ENCODE peak calls at places on chromosomes 16 and 17, in nine cellular contexts. E is left lung, X is IMR-90, S is thoracic aorta, K is HCT116, A is pancreas, C is Caco-2, P is H9, U is uterus. N is an unnamed sample.
A peak's percentile ranks its signal among the peaks of the same experiment; 100 is the strongest.

GRCh38 chr16:89007371-89008249 is 30.6 kb upstream of the CBFA2T3 start:
- DNase-seq in A (no peak), K (no peak), C (no peak), S (no peak), U (no peak), X (no peak), E (no peak), P (no peak), N (no peak)

GRCh38 chr17:3647769-3648540 is 11.4 kb downstream of the CTNS start:
- DNase-seq in A (no peak), E (no peak), U (peak; percentile 38), S (no peak), K (peak; percentile 7), X (peak; percentile 55), C (peak; percentile 51), P (peak; percentile 85), N (peak; percentile 72)

GRCh38 chr17:42421479-42422332 is 1.4 kb downstream of the CAVIN1 start:
- DNase-seq in P (peak; percentile 57), E (peak; percentile 50), X (peak; percentile 81), S (no peak), U (peak; percentile 75), K (no peak), C (no peak), A (no peak), N (peak; percentile 28)

GRCh38 chr16:48081656-48082055 is 74.1 kb downstream of the ABCC12 start:
- DNase-seq in C (no peak), K (no peak), S (no peak), X (peak; percentile 90), U (no peak), A (no peak), E (no peak), P (no peak), N (no peak)

GRCh38 chr16:85650864-85651811 is 37.6 kb downstream of the GINS2 start:
- DNase-seq in X (no peak), U (peak; percentile 58), K (no peak), E (no peak), C (no peak), S (no peak), A (no peak), P (no peak), N (peak; percentile 66)

GRCh38 chr17:60599220-60599619 is 773 bp upstream of the PPM1D start:
- DNase-seq in U (no peak), S (no peak), P (no peak), K (peak; percentile 6), C (no peak), E (no peak), A (peak; percentile 24), X (no peak), N (no peak)

GRCh38 chr17:41308251-41308917 is 725 bp downstream of the KRTAP16-1 start:
- DNase-seq in P (no peak), E (peak; percentile 51), U (no peak), K (no peak), S (no peak), X (no peak), A (no peak), C (no peak), N (no peak)

GRCh38 chr16:12305081-12305596 is 328.6 kb downstream of the SNX29 start:
- DNase-seq in X (no peak), S (no peak), K (no peak), C (no peak), A (no peak), U (no peak), P (no peak), E (no peak), N (no peak)

GRCh38 chr17:80649200-80649644 is 104.6 kb downstream of the RPTOR start:
- DNase-seq in C (no peak), X (no peak), P (no peak), E (no peak), A (no peak), K (no peak), S (no peak), U (no peak), N (no peak)

DNA sequence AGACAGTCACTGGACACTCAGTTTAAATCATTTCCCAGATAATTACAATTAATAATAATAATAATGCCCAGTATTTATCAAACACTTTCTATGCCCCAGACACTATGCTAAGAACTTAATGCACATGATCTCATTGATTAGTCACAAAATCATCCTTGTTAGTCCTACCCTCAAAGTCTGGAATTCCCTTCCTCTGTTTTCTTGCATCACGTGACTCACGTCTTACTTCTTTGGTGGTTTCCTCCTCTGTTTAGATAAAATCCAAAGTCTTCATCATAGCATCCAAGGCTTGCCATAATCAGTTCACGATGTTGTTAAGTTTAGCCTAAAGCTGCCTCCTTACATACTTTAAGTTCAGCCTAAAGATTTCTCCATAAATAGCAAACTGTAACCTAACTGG is 471.9 kb downstream of the PMP22 start:
- DNase-seq in X (peak; percentile 91), S (no peak), C (no peak), K (no peak), A (no peak), U (no peak), P (no peak), E (no peak), N (no peak)
- H3K4me1 ChIP-seq in X (peaks cover 7% of the 10 kb centered on the region), S (no peaks in the 10 kb centered on the region), C (no peaks in the 10 kb centered on the region), K (no peaks in the 10 kb centered on the region), A (no peaks in the 10 kb centered on the region), U (no peaks in the 10 kb centered on the region), P (no peaks in the 10 kb centered on the region), E (no peaks in the 10 kb centered on the region), N (no peaks in the 10 kb centered on the region)

GRCh38 chr16:1287982-1288670 is 21.3 kb upstream of the UBE2I start:
- DNase-seq in A (no peak), P (no peak), S (no peak), C (no peak), U (no peak), X (peak; percentile 5), E (no peak), K (no peak), N (no peak)
- H3K4me1 ChIP-seq in A (no peaks in the 10 kb centered on the region), P (no peaks in the 10 kb centered on the region), S (no peaks in the 10 kb centered on the region), C (peaks cover 23% of the 10 kb centered on the region), U (no peaks in the 10 kb centered on the region), X (no peaks in the 10 kb centered on the region), E (no peaks in the 10 kb centered on the region), K (peaks cover 4% of the 10 kb centered on the region), N (peaks cover 14% of the 10 kb centered on the region)

DNA sequence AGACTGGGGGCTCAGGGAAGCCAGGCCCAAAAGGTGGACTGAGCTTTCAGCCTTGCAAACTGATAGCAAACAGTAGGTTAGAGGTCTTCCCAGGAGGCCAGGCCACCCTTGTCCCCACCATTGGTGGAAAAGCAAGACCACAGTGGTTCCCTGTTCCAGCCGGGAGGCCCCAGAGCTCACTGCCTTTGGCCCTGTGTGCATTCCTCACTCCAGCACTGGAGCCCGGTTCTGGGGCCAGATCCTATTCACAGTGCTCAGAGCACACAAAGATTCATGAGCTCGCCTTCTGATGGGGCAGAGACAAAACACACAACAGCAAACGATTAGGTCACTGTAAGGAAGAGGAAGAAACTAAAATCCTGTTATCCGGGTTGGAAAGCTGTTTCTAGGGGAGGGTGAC is 5.6 kb upstream of the PGS1 start:
- DNase-seq in K (no peak), S (no peak), U (no peak), P (no peak), A (no peak), C (no peak), E (no peak), X (no peak), N (no peak)
- H3K4me1 ChIP-seq in K (peaks cover 5% of the 10 kb centered on the region), S (peaks cover 5% of the 10 kb centered on the region), U (no peaks in the 10 kb centered on the region), P (peaks cover 6% of the 10 kb centered on the region), A (peaks cover 4% of the 10 kb centered on the region), C (peaks cover 52% of the 10 kb centered on the region), E (peaks cover 13% of the 10 kb centered on the region), X (peaks cover 21% of the 10 kb centered on the region), N (peaks cover 9% of the 10 kb centered on the region)

GRCh38 chr17:49848019-49848473 is at the start of gene TAC4:
- DNase-seq in P (peak; percentile 57), U (no peak), A (no peak), E (no peak), X (no peak), K (no peak), C (peak; percentile 87), S (no peak), N (no peak)
- H3K4me1 ChIP-seq in P (no peaks in the 10 kb centered on the region), U (no peaks in the 10 kb centered on the region), A (no peaks in the 10 kb centered on the region), E (peaks cover 4% of the 10 kb centered on the region), X (peaks cover 6% of the 10 kb centered on the region), K (no peaks in the 10 kb centered on the region), C (peaks cover 27% of the 10 kb centered on the region), S (peaks cover 13% of the 10 kb centered on the region), N (peaks cover 40% of the 10 kb centered on the region)

N was measured in stomach.